ENCODE peak calls at places on chromosomes 7 and 10, in four cellular contexts. One of them, this sample, is unnamed.

GRCh38 chr10:11082551-11082950 is 64.9 kb downstream of the CELF2 start:
- ATAC-seq in stimulated activated effector memory CD8-positive, alpha-beta T cell treated with anti-CD3 and anti-CD28 coated beads, Interleukin-12 subunit alpha, Interleukin-12 subunit beta, amount 100 ng/mL, for 72 hours: no peak
- ATAC-seq in HepG2: no peak
- ATAC-seq in stimulated activated naive B cell treated with anti-CD40 and anti-IgM and Interleukin-4, amounts not matched to agents 10 μg/mL and 1 μg/mL and 100 μg/mL, for 72 hours: no peak
- ATAC-seq in this sample: no peak

GRCh38 chr7:13800694-13801448 is 188.6 kb downstream of the ETV1 start:
- ATAC-seq in stimulated activated naive B cell treated with anti-CD40 and anti-IgM and Interleukin-4, amounts not matched to agents 10 μg/mL and 1 μg/mL and 100 μg/mL, for 72 hours: no peak
- ATAC-seq in HepG2: no peak
- ATAC-seq in stimulated activated effector memory CD8-positive, alpha-beta T cell treated with anti-CD3 and anti-CD28 coated beads, Interleukin-12 subunit alpha, Interleukin-12 subunit beta, amount 100 ng/mL, for 72 hours: peak
- ATAC-seq in this sample: peak

GRCh38 chr7:156096806-156097538 is 284.7 kb upstream of the SHH start:
- ATAC-seq in stimulated activated effector memory CD8-positive, alpha-beta T cell treated with anti-CD3 and anti-CD28 coated beads, Interleukin-12 subunit alpha, Interleukin-12 subunit beta, amount 100 ng/mL, for 72 hours: peak
- ATAC-seq in stimulated activated naive B cell treated with anti-CD40 and anti-IgM and Interleukin-4, amounts not matched to agents 10 μg/mL and 1 μg/mL and 100 μg/mL, for 72 hours: no peak
- ATAC-seq in HepG2: no peak
- ATAC-seq in this sample: no peak

GRCh38 chr10:125343118-125343752 is 182.9 kb upstream of the CTBP2 start:
- ATAC-seq in stimulated activated effector memory CD8-positive, alpha-beta T cell treated with anti-CD3 and anti-CD28 coated beads, Interleukin-12 subunit alpha, Interleukin-12 subunit beta, amount 100 ng/mL, for 72 hours: no peak
- ATAC-seq in stimulated activated naive B cell treated with anti-CD40 and anti-IgM and Interleukin-4, amounts not matched to agents 10 μg/mL and 1 μg/mL and 100 μg/mL, for 72 hours: no peak
- ATAC-seq in HepG2: peak
- ATAC-seq in this sample: no peak

GRCh38 chr10:91206837-91207474 is 13.5 kb upstream of the PCGF5 start:
- ATAC-seq in stimulated activated effector memory CD8-positive, alpha-beta T cell treated with anti-CD3 and anti-CD28 coated beads, Interleukin-12 subunit alpha, Interleukin-12 subunit beta, amount 100 ng/mL, for 72 hours: peak
- ATAC-seq in HepG2: no peak
- ATAC-seq in stimulated activated naive B cell treated with anti-CD40 and anti-IgM and Interleukin-4, amounts not matched to agents 10 μg/mL and 1 μg/mL and 100 μg/mL, for 72 hours: peak
- ATAC-seq in this sample: peak

GRCh38 chr7:23645822-23646221 is 34.2 kb upstream of the FAM221A start:
- ATAC-seq in stimulated activated naive B cell treated with anti-CD40 and anti-IgM and Interleukin-4, amounts not matched to agents 10 μg/mL and 1 μg/mL and 100 μg/mL, for 72 hours: no peak
- ATAC-seq in stimulated activated effector memory CD8-positive, alpha-beta T cell treated with anti-CD3 and anti-CD28 coated beads, Interleukin-12 subunit alpha, Interleukin-12 subunit beta, amount 100 ng/mL, for 72 hours: no peak
- ATAC-seq in HepG2: no peak
- ATAC-seq in this sample: no peak

GRCh38 chr7:35792472-35793224 is 8.2 kb upstream of the SEPTIN7 start:
- ATAC-seq in HepG2: no peak
- ATAC-seq in stimulated activated effector memory CD8-positive, alpha-beta T cell treated with anti-CD3 and anti-CD28 coated beads, Interleukin-12 subunit alpha, Interleukin-12 subunit beta, amount 100 ng/mL, for 72 hours: no peak
- ATAC-seq in stimulated activated naive B cell treated with anti-CD40 and anti-IgM and Interleukin-4, amounts not matched to agents 10 μg/mL and 1 μg/mL and 100 μg/mL, for 72 hours: no peak
- ATAC-seq in this sample: no peak

GRCh38 chr10:85863301-85864172 is 503.1 kb downstream of the GRID1 start:
- ATAC-seq in stimulated activated effector memory CD8-positive, alpha-beta T cell treated with anti-CD3 and anti-CD28 coated beads, Interleukin-12 subunit alpha, Interleukin-12 subunit beta, amount 100 ng/mL, for 72 hours: no peak
- ATAC-seq in stimulated activated naive B cell treated with anti-CD40 and anti-IgM and Interleukin-4, amounts not matched to agents 10 μg/mL and 1 μg/mL and 100 μg/mL, for 72 hours: no peak
- ATAC-seq in HepG2: no peak
- ATAC-seq in this sample: no peak

GRCh38 chr7:130899071-130899451 is 165.1 kb upstream of the KLF14 start:
- ATAC-seq in stimulated activated effector memory CD8-positive, alpha-beta T cell treated with anti-CD3 and anti-CD28 coated beads, Interleukin-12 subunit alpha, Interleukin-12 subunit beta, amount 100 ng/mL, for 72 hours: no peak
- ATAC-seq in stimulated activated naive B cell treated with anti-CD40 and anti-IgM and Interleukin-4, amounts not matched to agents 10 μg/mL and 1 μg/mL and 100 μg/mL, for 72 hours: no peak
- ATAC-seq in HepG2: no peak
- ATAC-seq in this sample: no peak

This sample was measured in activated T-helper 17 cell treated with anti-CD3 and anti-CD28 coated beads, Interleukin-2, amount 50 U/mL, for 72 hours.